ENCODE peak calls at places on chromosome 20, in eight cellular contexts. E is GM10248, U is AG04450, Z is GM12865, I is body of pancreas, M is A549, D is dorsolateral prefrontal cortex, J is heart left ventricle. S is an unnamed sample.
A peak's percentile ranks its signal among the peaks of the same experiment; 100 is the strongest.

GRCh38 chr20:38779247-38780097 is 26.0 kb upstream of the PPP1R16B start:
- DNase-seq in I (no peak), M (no peak), J (no peak), U (no peak), Z (no peak), E (no peak), D (no peak), S (no peak)

GRCh38 chr20:50242863-50243609 is 52.4 kb downstream of the CEBPB start:
- DNase-seq in D (peak; percentile 71), Z (no peak), J (no peak), M (no peak), U (no peak), E (no peak), I (peak; percentile 80), S (no peak)

GRCh38 chr20:14232650-14233049 is 104.8 kb downstream of the FLRT3 start:
- DNase-seq in E (no peak), D (no peak), Z (peak; percentile 75), I (no peak), M (no peak), J (no peak), U (no peak), S (no peak)

GRCh38 chr20:57672953-57673575 is 36.8 kb downstream of the PMEPA1 start:
- DNase-seq in D (no peak), M (no peak), E (no peak), I (no peak), Z (no peak), J (no peak), U (no peak), S (no peak)

GRCh38 chr20:19764207-19764606 is 6.1 kb downstream of the RIN2 start:
- DNase-seq in E (no peak), J (no peak), U (no peak), I (no peak), M (no peak), D (no peak), Z (no peak), S (no peak)

GRCh38 chr20:47984437-47984836 is 199.2 kb upstream of the SULF2 start:
- DNase-seq in Z (no peak), E (no peak), D (no peak), M (no peak), U (no peak), I (no peak), J (no peak), S (no peak)

GRCh38 chr20:56431451-56431850 is 19.4 kb downstream of the CASS4 start:
- DNase-seq in E (no peak), U (no peak), I (no peak), D (no peak), M (no peak), J (no peak), Z (no peak), S (no peak)

GRCh38 chr20:15930324-15931305 is 642.6 kb downstream of the KIF16B start:
- DNase-seq in U (peak; percentile 3), J (no peak), M (peak; percentile 43), Z (peak; percentile 31), E (no peak), I (no peak), D (no peak), S (no peak)

GRCh38 chr20:15039088-15039762 is 701.8 kb upstream of the FLRT3 start:
- DNase-seq in U (no peak), E (no peak), M (peak; percentile 16), Z (no peak), J (no peak), I (no peak), D (no peak), S (no peak)

GRCh38 chr20:48733296-48733790 is 94.5 kb downstream of the PREX1 start:
- DNase-seq in U (no peak), D (no peak), J (no peak), M (peak; percentile 39), Z (no peak), I (no peak), E (no peak), S (no peak)

GRCh38 chr20:2237059-2237458 is 58.7 kb upstream of the TGM3 start:
- DNase-seq in J (peak; percentile 28), Z (no peak), E (no peak), M (no peak), D (peak; percentile 67), U (peak; percentile 67), I (peak; percentile 35), S (no peak)
- TF ChIP-seq CTCF in J (no peak), Z (no peak), E (no peak), M (no peak), D (no peak), U (no peak), I (no peak), S (no peak)

GRCh38 chr20:9884666-9885065 is 45.8 kb upstream of the PAK5 start:
- DNase-seq in J (no peak), M (peak; percentile 40), E (no peak), I (no peak), U (no peak), Z (no peak), D (no peak), S (no peak)
- TF ChIP-seq CTCF in J (no peak), M (no peak), E (no peak), I (no peak), U (peak; percentile 22), Z (no peak), D (peak; percentile 0), S (no peak)

DNA sequence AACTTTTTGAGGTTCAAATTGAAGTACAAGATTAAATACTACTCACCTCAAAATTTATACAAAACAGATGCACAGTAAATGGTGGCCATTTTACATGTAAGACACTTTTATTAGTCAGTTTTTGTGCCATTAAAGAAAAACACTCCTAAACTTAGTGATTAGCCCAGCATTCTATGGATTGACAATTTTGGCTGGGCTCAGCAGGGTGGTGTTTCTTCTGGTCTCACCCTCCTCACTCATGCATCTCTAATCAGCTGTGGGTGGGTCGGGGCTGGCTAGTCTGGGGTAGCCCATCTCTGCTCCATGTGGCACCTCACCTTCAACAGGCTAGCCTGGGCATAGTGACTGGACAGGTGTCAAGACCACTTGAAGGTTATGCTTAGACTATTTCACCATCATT is 71.6 kb upstream of the BTBD3 start:
- DNase-seq in U (no peak), J (no peak), I (no peak), E (no peak), Z (no peak), D (no peak), M (no peak), S (no peak)
- TF ChIP-seq CTCF in U (no peak), J (no peak), I (no peak), E (no peak), Z (no peak), D (no peak), M (no peak), S (no peak)

DNA sequence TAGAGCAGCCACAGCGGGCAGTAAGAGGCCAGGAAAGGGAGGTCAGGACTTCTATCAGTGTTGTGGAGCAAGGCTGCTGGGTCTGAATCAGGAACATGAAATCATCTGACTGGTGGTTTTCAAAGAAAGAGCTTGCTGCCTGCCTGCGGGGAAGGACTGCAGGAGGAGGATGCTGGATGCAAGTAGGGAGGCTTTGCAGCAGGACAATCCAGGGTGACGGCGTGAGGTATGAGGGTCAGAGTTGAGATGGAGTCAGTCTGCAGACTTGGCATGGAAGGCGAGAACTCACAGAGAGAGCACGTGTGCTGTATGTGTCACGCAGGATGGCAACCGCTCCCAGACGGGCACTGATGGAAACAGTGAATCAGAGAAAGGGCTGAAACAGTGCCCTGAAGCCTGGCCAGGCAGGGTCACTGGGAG is 59.2 kb upstream of the CD93 start:
- DNase-seq in J (no peak), E (no peak), M (no peak), Z (no peak), I (no peak), D (no peak), U (no peak), S (no peak)
- TF ChIP-seq CTCF in J (no peak), E (no peak), M (no peak), Z (no peak), I (no peak), D (no peak), U (no peak), S (no peak)

GRCh38 chr20:36273414-36274247 is 32.5 kb upstream of the DLGAP4 start:
- DNase-seq in Z (peak; percentile 42), U (no peak), E (peak; percentile 51), M (peak; percentile 58), I (peak; percentile 12), D (no peak), J (no peak), S (no peak)
- TF ChIP-seq CTCF in Z (peak; percentile 37), U (peak; percentile 42), E (peak; percentile 53), M (peak; percentile 56), I (no peak), D (no peak), J (no peak), S (peak; percentile 23)

S was measured in progenitor cell of endocrine pancreas.